ENCODE peak calls at places on chromosomes 13 and 19, in four cellular contexts. E is neuronal stem cell, S is mesenchymal stem cell, N is H1. O is an unnamed sample.

GRCh38 chr13:43787998-43788397 is 1.2 kb upstream of the ENOX1 start:
- DNase-seq in S (peak; percentile 78), E (peak; percentile 38), N (no peak), O (no peak)

GRCh38 chr19:2551864-2552185 is 75.9 kb downstream of the GADD45B start:
- DNase-seq in S (no peak), E (no peak), N (no peak), O (no peak)

GRCh38 chr13:101654916-101655315 is 202.4 kb downstream of the ITGBL1 start:
- DNase-seq in N (no peak), S (no peak), E (no peak), O (no peak)

GRCh38 chr13:48400090-48400694 is 12.7 kb downstream of the LPAR6 start:
- DNase-seq in N (no peak), E (no peak), S (peak; percentile 61), O (no peak)

GRCh38 chr13:110297771-110298170 is 9.2 kb downstream of the COL4A1 start:
- DNase-seq in S (no peak), E (no peak), N (no peak), O (no peak)

GRCh38 chr19:12792048-12792852 is 964 bp downstream of the JUNB start:
- DNase-seq in E (no peak), N (no peak), S (peak; percentile 55), O (peak; percentile 84)

GRCh38 chr13:75458696-75459422 is 23.1 kb downstream of the TBC1D4 start:
- DNase-seq in N (no peak), S (no peak), E (no peak), O (peak; percentile 50)

GRCh38 chr19:18669524-18669817 is 14.0 kb upstream of the CRTC1 start:
- DNase-seq in N (no peak), E (no peak), S (peak; percentile 40), O (no peak)

GRCh38 chr13:44719857-44720671 is 143.9 kb upstream of the TSC22D1 start:
- DNase-seq in S (peak; percentile 36), N (no peak), E (no peak), O (no peak)

GRCh38 chr19:16355293-16356043 is 30.8 kb downstream of the KLF2 start:
- DNase-seq in E (no peak), N (no peak), S (no peak), O (no peak)

GRCh38 chr13:39603424-39603947 is 493 bp upstream of the LHFPL6 start:
- DNase-seq in S (peak; percentile 78), N (no peak), E (no peak), O (peak; percentile 41)

GRCh38 chr19:6580313-6580712 is 10.6 kb downstream of the CD70 start:
- DNase-seq in S (no peak), N (no peak), E (no peak), O (no peak)

GRCh38 chr19:46614114-46614701 is 10.7 kb downstream of the PTGIR start:
- DNase-seq in N (peak; percentile 58), E (peak; percentile 78), S (peak; percentile 83), O (peak; percentile 89)

GRCh38 chr13:49374585-49375290 is 69.1 kb downstream of the CAB39L start:
- DNase-seq in S (peak; percentile 43), N (no peak), E (no peak), O (no peak)

GRCh38 chr13:19782049-19782726 is 557 bp downstream of the PSPC1 start:
- DNase-seq in N (no peak), E (peak; percentile 26), S (peak; percentile 70), O (no peak)

GRCh38 chr19:43619262-43620060 is at the start of gene ZNF428:
- DNase-seq in E (peak; percentile 96), N (peak; percentile 88), S (peak; percentile 93), O (peak; percentile 95)

GRCh38 chr19:1511318-1511988 is 1.4 kb downstream of the ADAMTSL5 start:
- DNase-seq in E (no peak), N (no peak), S (no peak), O (no peak)

GRCh38 chr19:35712529-35712909 is 5.3 kb upstream of the KMT2B start:
- DNase-seq in N (no peak), S (no peak), E (no peak), O (no peak)

GRCh38 chr13:100630564-100630963 is 42.0 kb upstream of the GGACT start:
- DNase-seq in E (peak; percentile 52), N (no peak), S (no peak), O (no peak)

GRCh38 chr19:2021453-2022140 is 6.1 kb upstream of the BTBD2 start:
- DNase-seq in S (no peak), N (no peak), E (no peak), O (no peak)

GRCh38 chr19:18596752-18597157 is 8.2 kb downstream of the REX1BD start:
- DNase-seq in S (no peak), N (no peak), E (no peak), O (peak; percentile 92)

GRCh38 chr19:15282311-15282705 is 50.0 kb downstream of the BRD4 start:
- DNase-seq in N (no peak), S (no peak), E (no peak), O (no peak)

GRCh38 chr13:51728275-51728673 is 75.7 kb downstream of the DHRS12 start:
- DNase-seq in E (no peak), S (no peak), N (no peak), O (no peak)

GRCh38 chr13:51729853-51730553 is 74.0 kb downstream of the DHRS12 start:
- DNase-seq in E (no peak), S (peak; percentile 97), N (no peak), O (no peak)

GRCh38 chr13:51727634-51728274 is 76.2 kb downstream of the DHRS12 start:
- DNase-seq in S (no peak), E (no peak), N (no peak), O (no peak)

GRCh38 chr13:51730927-51731326 is 73.0 kb downstream of the DHRS12 start:
- DNase-seq in E (no peak), N (no peak), S (no peak), O (no peak)

DNA sequence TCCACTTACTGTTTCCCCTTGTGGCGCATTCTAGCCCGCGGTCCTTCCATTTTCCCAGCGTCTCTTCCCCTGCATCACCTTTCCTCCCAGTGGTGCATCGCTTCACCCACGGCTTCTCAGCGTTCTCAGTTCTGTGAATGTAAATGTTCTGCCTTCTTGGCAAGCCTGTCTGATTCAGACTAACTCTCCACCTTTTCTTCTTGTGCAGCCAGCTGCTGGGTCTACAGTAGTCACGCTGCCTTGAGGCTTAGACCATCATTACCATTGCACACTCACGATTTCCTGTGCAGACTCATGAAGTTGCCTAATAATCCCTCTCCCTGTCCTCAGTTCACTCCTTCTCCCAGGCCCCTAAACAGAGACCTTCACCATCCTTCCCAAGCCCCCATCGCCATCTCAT is 75.0 kb downstream of the DHRS12 start:
- DNase-seq in E (no peak), S (peak; percentile 92), N (no peak), O (no peak)
- H2BK12ac ChIP-seq in E (no peak overlapping the region), S (peak overlapping the region; percentile 29), N (no peak overlapping the region), O (no peak overlapping the region)

DNA sequence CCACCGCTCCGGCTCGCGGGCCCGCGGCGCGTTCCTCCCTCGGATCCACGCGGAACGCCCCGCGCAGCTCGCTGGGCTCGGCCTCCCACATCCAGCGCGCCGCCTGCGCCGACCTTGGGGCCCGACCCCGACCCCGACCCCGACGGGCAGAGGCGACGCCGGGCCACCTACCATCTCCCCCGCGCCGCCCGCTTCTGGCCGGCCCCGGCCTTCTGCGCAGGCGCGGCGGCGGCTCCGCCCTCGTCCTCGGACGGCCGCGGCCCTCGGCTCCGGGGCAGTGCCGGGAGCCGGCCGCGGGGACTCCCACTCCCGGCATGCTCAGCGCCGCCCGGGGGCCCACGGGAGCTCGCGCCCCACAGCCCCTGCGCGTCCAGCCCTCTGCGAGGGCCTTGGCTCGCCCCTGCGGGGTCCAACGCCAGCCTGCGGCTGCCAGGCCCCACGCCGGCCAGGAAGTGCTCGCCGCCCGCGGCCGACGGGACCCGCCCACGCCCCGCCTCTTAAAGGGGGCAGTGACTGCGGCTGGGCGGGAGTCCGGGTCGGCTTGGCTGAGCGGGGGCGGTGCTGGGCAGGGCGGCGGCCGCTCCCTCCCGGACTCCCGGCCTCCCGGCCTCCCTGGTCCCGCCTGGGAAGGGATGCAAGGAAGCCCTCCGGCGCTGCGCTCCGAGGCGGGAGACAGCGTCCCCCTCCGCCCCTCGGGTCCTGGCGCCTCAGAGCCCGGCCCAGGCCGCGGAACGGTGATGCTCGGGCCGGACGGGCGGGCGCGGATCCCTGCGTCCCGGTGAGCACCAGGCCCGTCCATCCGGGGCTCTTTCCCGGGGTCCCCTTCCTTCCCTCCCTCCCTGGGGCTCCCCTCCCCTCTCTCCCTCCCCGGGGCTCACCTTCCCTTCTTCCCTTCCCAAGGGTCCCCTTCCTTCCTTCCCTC is at the start of gene DCUN1D2:
- DNase-seq in E (peak; percentile 89), S (peak; percentile 94), N (peak; percentile 65), O (peak; percentile 89)
- H3K79me1 ChIP-seq in E (peaks cover 2% of the 10 kb centered on the region), S (peaks cover 9% of the 10 kb centered on the region), N (peaks cover 23% of the 10 kb centered on the region), O (no peaks in the 10 kb centered on the region)

GRCh38 chr19:40747536-40747935 is 2.7 kb downstream of the ACTMAP start:
- DNase-seq in E (no peak), N (no peak), S (no peak), O (no peak)

GRCh38 chr19:40751065-40751923 is at the start of gene SNRPA:
- DNase-seq in E (peak; percentile 99), N (peak; percentile 93), S (peak; percentile 99), O (peak; percentile 98)

GRCh38 chr19:40750035-40750284 is 317 bp downstream of the ACTMAP start:
- DNase-seq in N (no peak), E (no peak), S (no peak), O (no peak)

GRCh38 chr19:40754611-40755247 is 3.7 kb downstream of the SNRPA start:
- DNase-seq in E (no peak), N (no peak), S (peak; percentile 40), O (no peak)

GRCh38 chr19:40750285-40751064 is at the start of gene ACTMAP:
- DNase-seq in E (peak; percentile 100), S (peak; percentile 100), N (peak; percentile 99), O (peak; percentile 100)
- H2BK12ac ChIP-seq in E (peak within 1 kb of the TSS; percentile 50), S (peak within 1 kb of the TSS; percentile 62), N (peak within 1 kb of the TSS; percentile 100), O (peak within 1 kb of the TSS; percentile 77)

GRCh38 chr13:98223741-98224140 is 46.7 kb upstream of the RNF113B start:
- DNase-seq in N (no peak), E (no peak), S (no peak), O (no peak)
- H3K79me1 ChIP-seq in N (peaks cover 5% of the 10 kb centered on the region), E (peaks cover 6% of the 10 kb centered on the region), S (peaks cover 33% of the 10 kb centered on the region), O (peaks cover 2% of the 10 kb centered on the region)

GRCh38 chr19:34151439-34151838 is 20.9 kb upstream of the LSM14A start:
- DNase-seq in E (no peak), N (no peak), S (no peak), O (no peak)

GRCh38 chr19:34154401-34154800 is 17.9 kb upstream of the LSM14A start:
- DNase-seq in E (no peak), N (no peak), S (no peak), O (no peak)

GRCh38 chr19:34148672-34149185 is 23.6 kb upstream of the LSM14A start:
- DNase-seq in E (no peak), N (no peak), S (no peak), O (no peak)

GRCh38 chr19:34149873-34150272 is 22.4 kb upstream of the LSM14A start:
- DNase-seq in E (no peak), S (no peak), N (no peak), O (no peak)

DNA sequence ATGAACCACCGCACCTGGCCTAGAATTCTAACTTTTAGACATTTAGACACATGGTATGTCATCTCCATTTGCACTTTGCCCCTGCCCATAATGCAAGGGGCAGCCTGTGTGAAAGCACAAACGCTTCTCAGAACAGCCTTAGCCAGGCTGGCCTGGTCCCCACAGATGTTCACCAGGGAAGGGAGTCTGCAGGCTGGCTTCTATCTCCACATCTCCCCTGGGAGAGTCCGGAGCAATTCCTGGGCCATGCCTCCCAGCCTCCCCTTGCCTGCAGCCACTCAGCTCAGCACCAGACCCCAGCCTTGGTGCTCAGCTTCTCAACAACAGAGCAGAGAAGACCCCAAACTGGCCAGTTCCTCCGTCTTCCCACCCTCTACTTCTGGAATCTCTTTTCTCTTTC is 21.7 kb upstream of the LSM14A start:
- DNase-seq in S (no peak), E (no peak), N (no peak), O (no peak)
- H2BK12ac ChIP-seq in S (no peak overlapping the region), E (no peak overlapping the region), N (no peak overlapping the region), O (no peak overlapping the region)

GRCh38 chr19:28314771-28315170 is 898.2 kb downstream of the UQCRFS1 start:
- DNase-seq in N (no peak), E (no peak), S (no peak), O (no peak)
- H3K79me1 ChIP-seq in N (no peaks in the 10 kb centered on the region), E (no peaks in the 10 kb centered on the region), S (no peaks in the 10 kb centered on the region), O (no peaks in the 10 kb centered on the region)